ENCODE peak calls at places on chromosomes 12 and 14, in seven cellular contexts. Q, F, Y, K, H, M and G are unnamed samples.

GRCh38 chr12:106301241-106301610 is 1.3 kb upstream of the TCP11L2 start:
- DNase-seq in H (no peak), M (no peak), Q (no peak), F (no peak), K (peak; percentile 77), Y (no peak), G (no peak)

GRCh38 chr12:102029148-102029547 is 32.6 kb downstream of the WASHC3 start:
- DNase-seq in Y (no peak), H (no peak), Q (no peak), M (no peak), K (no peak), F (no peak), G (no peak)

GRCh38 chr12:96054262-96054645 is 18.9 kb upstream of the LTA4H start:
- DNase-seq in Q (no peak), K (no peak), Y (no peak), F (no peak), M (no peak), H (no peak), G (no peak)

GRCh38 chr12:120069278-120069677 is 47.3 kb downstream of the RAB35 start:
- DNase-seq in Y (no peak), K (no peak), M (no peak), H (no peak), Q (no peak), F (no peak), G (no peak)

GRCh38 chr12:60415361-60415760 is 819.5 kb downstream of the SLC16A7 start:
- DNase-seq in F (no peak), Q (no peak), M (no peak), K (peak; percentile 47), Y (no peak), H (no peak), G (no peak)

GRCh38 chr12:129532707-129533499 is 370.9 kb downstream of the TMEM132D start:
- DNase-seq in F (no peak), Q (no peak), H (no peak), Y (no peak), M (no peak), K (no peak), G (no peak)

GRCh38 chr14:65070710-65071033 is 31.6 kb downstream of the MAX start:
- DNase-seq in Y (no peak), Q (peak; percentile 61), F (no peak), M (no peak), K (no peak), H (no peak), G (no peak)

GRCh38 chr12:100706029-100706428 is 88.5 kb upstream of the ANO4 start:
- DNase-seq in M (no peak), Q (peak; percentile 54), F (peak; percentile 91), Y (no peak), H (peak; percentile 62), K (peak; percentile 57), G (no peak)

GRCh38 chr14:38731962-38732361 is 371.1 kb downstream of the SEC23A start:
- DNase-seq in K (no peak), H (no peak), F (no peak), M (no peak), Y (no peak), Q (no peak), G (no peak)